ENCODE peak calls at places on chromosomes 3 and 15, in five cellular contexts. One of them, this sample, is unnamed.

GRCh38 chr3:133487920-133488540 is 85.5 kb upstream of the CDV3 start:
- DNase-seq in AG09309: no peak
- DNase-seq in H9: no peak
- DNase-seq in brain microvascular endothelial cell: no peak
- DNase-seq in HFFc6: no peak
- DNase-seq in this sample: no peak

GRCh38 chr15:98155356-98155755 is 194.9 kb downstream of the ARRDC4 start:
- DNase-seq in AG09309: no peak
- DNase-seq in H9: no peak
- DNase-seq in brain microvascular endothelial cell: no peak
- DNase-seq in HFFc6: peak
- DNase-seq in this sample: no peak

GRCh38 chr3:182909318-182910040 is 70.9 kb downstream of the DCUN1D1 start:
- DNase-seq in AG09309: no peak
- DNase-seq in H9: no peak
- DNase-seq in brain microvascular endothelial cell: no peak
- DNase-seq in HFFc6: peak
- DNase-seq in this sample: no peak

GRCh38 chr3:172520332-172520831 is 2.8 kb downstream of the TNFSF10 start:
- DNase-seq in AG09309: peak
- DNase-seq in H9: no peak
- DNase-seq in brain microvascular endothelial cell: peak
- DNase-seq in HFFc6: peak
- DNase-seq in this sample: peak

GRCh38 chr3:50248387-50248786 is 12.4 kb downstream of the GNAI2 start:
- DNase-seq in AG09309: no peak
- DNase-seq in H9: no peak
- DNase-seq in brain microvascular endothelial cell: no peak
- DNase-seq in HFFc6: no peak
- DNase-seq in this sample: no peak

GRCh38 chr3:50777680-50778079 is 103.0 kb downstream of the DOCK3 start:
- DNase-seq in AG09309: no peak
- DNase-seq in H9: no peak
- DNase-seq in brain microvascular endothelial cell: no peak
- DNase-seq in HFFc6: no peak
- DNase-seq in this sample: no peak

GRCh38 chr3:139935071-139935865 is at the start of gene CLSTN2:
- DNase-seq in AG09309: no peak
- DNase-seq in H9: peak
- DNase-seq in brain microvascular endothelial cell: peak
- DNase-seq in HFFc6: no peak
- DNase-seq in this sample: no peak

GRCh38 chr15:76168237-76168984 is 108.6 kb downstream of the TMEM266 start:
- DNase-seq in AG09309: no peak
- DNase-seq in H9: no peak
- DNase-seq in brain microvascular endothelial cell: no peak
- DNase-seq in HFFc6: no peak
- DNase-seq in this sample: no peak

GRCh38 chr15:67825880-67826716 is 789 bp downstream of the SKOR1 start:
- DNase-seq in AG09309: no peak
- DNase-seq in H9: peak
- DNase-seq in brain microvascular endothelial cell: no peak
- DNase-seq in HFFc6: no peak
- DNase-seq in this sample: no peak

GRCh38 chr15:39934415-39935044 is 615 bp downstream of the EIF2AK4 start:
- DNase-seq in AG09309: no peak
- DNase-seq in H9: no peak
- DNase-seq in brain microvascular endothelial cell: no peak
- DNase-seq in HFFc6: no peak
- DNase-seq in this sample: no peak

GRCh38 chr3:107973152-107973551 is 117.7 kb downstream of the CD47 start:
- DNase-seq in AG09309: no peak
- DNase-seq in H9: no peak
- DNase-seq in brain microvascular endothelial cell: no peak
- DNase-seq in HFFc6: no peak
- DNase-seq in this sample: no peak

GRCh38 chr3:52851348-52851747 is 16.5 kb upstream of the MUSTN1 start:
- DNase-seq in AG09309: no peak
- DNase-seq in H9: peak
- DNase-seq in brain microvascular endothelial cell: no peak
- DNase-seq in HFFc6: peak
- DNase-seq in this sample: no peak

GRCh38 chr3:65030847-65031463 is 343.2 kb upstream of the ADAMTS9 start:
- DNase-seq in AG09309: no peak
- DNase-seq in H9: no peak
- DNase-seq in brain microvascular endothelial cell: peak
- DNase-seq in HFFc6: peak
- DNase-seq in this sample: no peak

GRCh38 chr3:197858598-197858997 is 67.5 kb downstream of the LRCH3 start:
- DNase-seq in AG09309: no peak
- DNase-seq in H9: peak
- DNase-seq in brain microvascular endothelial cell: no peak
- DNase-seq in HFFc6: no peak
- DNase-seq in this sample: no peak

GRCh38 chr3:49501842-49502241 is 31.8 kb downstream of the DAG1 start:
- DNase-seq in AG09309: no peak
- DNase-seq in H9: no peak
- DNase-seq in brain microvascular endothelial cell: no peak
- DNase-seq in HFFc6: no peak
- DNase-seq in this sample: no peak

GRCh38 chr3:14460342-14461005 is 58.1 kb downstream of the SLC6A6 start:
- DNase-seq in AG09309: peak
- DNase-seq in H9: no peak
- DNase-seq in brain microvascular endothelial cell: peak
- DNase-seq in HFFc6: peak
- DNase-seq in this sample: peak

GRCh38 chr3:131231710-131232348 is 149.7 kb upstream of the NUDT16 start:
- DNase-seq in AG09309: no peak
- DNase-seq in H9: no peak
- DNase-seq in brain microvascular endothelial cell: no peak
- DNase-seq in HFFc6: peak
- DNase-seq in this sample: no peak

GRCh38 chr15:96199111-96199510 is 131.4 kb upstream of the NR2F2 start:
- DNase-seq in AG09309: no peak
- DNase-seq in H9: no peak
- DNase-seq in brain microvascular endothelial cell: no peak
- DNase-seq in HFFc6: no peak
- DNase-seq in this sample: no peak

GRCh38 chr3:195566797-195567196 is 16.9 kb downstream of the APOD start:
- DNase-seq in AG09309: no peak
- DNase-seq in H9: no peak
- DNase-seq in brain microvascular endothelial cell: no peak
- DNase-seq in HFFc6: no peak
- DNase-seq in this sample: no peak

GRCh38 chr3:171936231-171936841 is 93.2 kb downstream of the TMEM212 start:
- DNase-seq in AG09309: peak
- DNase-seq in H9: no peak
- DNase-seq in brain microvascular endothelial cell: peak
- DNase-seq in HFFc6: peak
- DNase-seq in this sample: peak

GRCh38 chr3:119069725-119070124 is 35.1 kb upstream of the IGSF11 start:
- DNase-seq in AG09309: no peak
- DNase-seq in H9: no peak
- DNase-seq in brain microvascular endothelial cell: no peak
- DNase-seq in HFFc6: no peak
- DNase-seq in this sample: no peak

GRCh38 chr3:119073258-119074001 is 38.8 kb upstream of the IGSF11 start:
- DNase-seq in AG09309: no peak
- DNase-seq in H9: no peak
- DNase-seq in brain microvascular endothelial cell: no peak
- DNase-seq in HFFc6: no peak
- DNase-seq in this sample: no peak
- TF ChIP-seq CTCF in AG09309: no peak
- TF ChIP-seq CTCF in H9: no peak
- TF ChIP-seq CTCF in brain microvascular endothelial cell: no peak
- TF ChIP-seq CTCF in HFFc6: no peak
- TF ChIP-seq CTCF in this sample: no peak

GRCh38 chr3:149886957-149887356 is 73.9 kb downstream of the RNF13 start:
- DNase-seq in AG09309: no peak
- DNase-seq in H9: peak
- DNase-seq in brain microvascular endothelial cell: no peak
- DNase-seq in HFFc6: no peak
- DNase-seq in this sample: no peak
- TF ChIP-seq CTCF in AG09309: no peak
- TF ChIP-seq CTCF in H9: peak
- TF ChIP-seq CTCF in brain microvascular endothelial cell: peak
- TF ChIP-seq CTCF in HFFc6: no peak
- TF ChIP-seq CTCF in this sample: no peak

DNA sequence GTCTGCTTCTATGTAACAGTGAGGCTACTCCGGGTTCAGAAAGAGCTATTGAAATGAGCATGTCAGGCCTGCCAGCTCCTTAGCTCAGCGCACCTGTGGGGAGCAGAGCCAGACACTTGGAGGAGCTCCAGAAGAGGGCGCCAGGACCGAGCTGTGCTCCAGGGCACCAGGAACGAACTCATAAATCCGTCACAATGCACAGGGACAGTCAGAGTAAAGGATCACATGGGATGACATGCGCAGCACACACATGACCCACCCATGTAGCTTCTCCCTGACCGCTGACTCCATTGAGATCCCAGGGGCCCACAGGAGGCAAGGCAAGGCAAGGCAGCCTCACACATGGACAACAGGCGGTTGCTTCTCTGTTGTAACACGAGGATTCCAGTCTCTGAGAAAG is 26.0 kb upstream of the GNB5 start:
- DNase-seq in AG09309: no peak
- DNase-seq in H9: peak
- DNase-seq in brain microvascular endothelial cell: no peak
- DNase-seq in HFFc6: no peak
- DNase-seq in this sample: no peak
- TF ChIP-seq CTCF in AG09309: no peak
- TF ChIP-seq CTCF in H9: peak
- TF ChIP-seq CTCF in brain microvascular endothelial cell: peak
- TF ChIP-seq CTCF in HFFc6: peak
- TF ChIP-seq CTCF in this sample: no peak

DNA sequence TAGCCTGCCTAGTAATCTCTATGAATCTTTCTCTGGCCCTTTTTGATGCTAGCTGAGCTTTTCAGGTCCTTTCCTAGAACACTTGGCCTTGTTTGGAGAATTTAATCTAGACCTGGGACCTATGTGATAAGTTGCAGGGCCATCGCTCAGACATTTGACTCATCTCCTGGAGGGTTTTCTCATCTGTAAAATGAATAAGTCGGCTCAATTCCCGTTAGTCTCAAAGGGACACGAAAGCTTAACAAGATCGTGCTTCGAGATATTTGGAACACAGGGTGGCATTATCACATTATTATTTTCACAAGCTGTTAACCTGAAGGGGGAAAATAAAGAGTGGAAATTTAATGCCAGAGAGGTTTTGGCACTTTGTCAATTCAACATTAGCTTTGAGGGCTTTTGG is 478.5 kb downstream of the MFSD1 start:
- DNase-seq in AG09309: no peak
- DNase-seq in H9: no peak
- DNase-seq in brain microvascular endothelial cell: no peak
- DNase-seq in HFFc6: no peak
- DNase-seq in this sample: no peak
- TF ChIP-seq CTCF in AG09309: no peak
- TF ChIP-seq CTCF in H9: no peak
- TF ChIP-seq CTCF in brain microvascular endothelial cell: no peak
- TF ChIP-seq CTCF in HFFc6: no peak
- TF ChIP-seq CTCF in this sample: no peak

GRCh38 chr3:196789773-196790419 is 50.2 kb downstream of the PAK2 start:
- DNase-seq in AG09309: no peak
- DNase-seq in H9: no peak
- DNase-seq in brain microvascular endothelial cell: no peak
- DNase-seq in HFFc6: no peak
- DNase-seq in this sample: no peak

GRCh38 chr3:196788509-196788908 is 48.9 kb downstream of the PAK2 start:
- DNase-seq in AG09309: no peak
- DNase-seq in H9: peak
- DNase-seq in brain microvascular endothelial cell: peak
- DNase-seq in HFFc6: no peak
- DNase-seq in this sample: no peak

GRCh38 chr3:196792771-196793170 is 53.1 kb downstream of the PAK2 start:
- DNase-seq in AG09309: no peak
- DNase-seq in H9: no peak
- DNase-seq in brain microvascular endothelial cell: no peak
- DNase-seq in HFFc6: peak
- DNase-seq in this sample: no peak

GRCh38 chr3:196793224-196793623 is 53.6 kb downstream of the PAK2 start:
- DNase-seq in AG09309: peak
- DNase-seq in H9: peak
- DNase-seq in brain microvascular endothelial cell: peak
- DNase-seq in HFFc6: peak
- DNase-seq in this sample: peak

GRCh38 chr3:196790636-196791035 is 51.0 kb downstream of the PAK2 start:
- DNase-seq in AG09309: no peak
- DNase-seq in H9: no peak
- DNase-seq in brain microvascular endothelial cell: no peak
- DNase-seq in HFFc6: no peak
- DNase-seq in this sample: no peak
- TF ChIP-seq CTCF in AG09309: no peak
- TF ChIP-seq CTCF in H9: no peak
- TF ChIP-seq CTCF in brain microvascular endothelial cell: no peak
- TF ChIP-seq CTCF in HFFc6: no peak
- TF ChIP-seq CTCF in this sample: no peak

GRCh38 chr3:77345009-77345408 is 305.1 kb downstream of the ROBO2 start:
- DNase-seq in AG09309: no peak
- DNase-seq in H9: no peak
- DNase-seq in brain microvascular endothelial cell: no peak
- DNase-seq in HFFc6: no peak
- DNase-seq in this sample: no peak

GRCh38 chr3:77342688-77343087 is 302.8 kb downstream of the ROBO2 start:
- DNase-seq in AG09309: no peak
- DNase-seq in H9: no peak
- DNase-seq in brain microvascular endothelial cell: no peak
- DNase-seq in HFFc6: no peak
- DNase-seq in this sample: no peak

DNA sequence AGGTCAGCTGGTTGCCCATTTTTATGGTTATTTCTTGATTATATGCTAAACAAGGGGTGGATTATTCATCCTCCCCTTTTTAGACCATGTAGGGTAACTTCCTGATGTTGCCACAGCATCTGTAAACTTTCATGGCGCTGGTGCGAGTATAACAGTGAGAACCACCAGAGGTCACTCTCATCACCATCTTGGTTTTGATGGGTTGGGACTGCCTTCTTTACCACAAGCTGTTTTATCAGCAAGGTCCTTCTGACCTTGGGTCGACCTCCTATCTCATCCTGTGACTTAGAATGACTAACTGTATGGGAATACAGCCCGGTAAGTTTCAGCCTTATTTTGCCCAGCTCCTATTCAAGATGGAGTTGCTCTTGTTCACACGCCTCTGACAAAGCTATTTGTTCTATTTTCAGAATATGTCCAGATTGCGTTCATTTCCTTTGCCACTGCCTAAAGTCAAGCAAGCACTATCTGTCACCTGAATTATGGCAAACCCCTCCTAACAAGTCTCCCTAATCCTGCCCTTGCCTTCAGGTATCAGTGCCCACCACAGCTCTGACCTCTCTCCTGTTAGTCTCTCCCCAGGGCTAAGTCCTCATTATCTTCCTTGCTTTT is 308.5 kb downstream of the ROBO2 start:
- DNase-seq in AG09309: no peak
- DNase-seq in H9: peak
- DNase-seq in brain microvascular endothelial cell: peak
- DNase-seq in HFFc6: peak
- DNase-seq in this sample: no peak
- TF ChIP-seq CTCF in AG09309: peak
- TF ChIP-seq CTCF in H9: peak
- TF ChIP-seq CTCF in brain microvascular endothelial cell: peak
- TF ChIP-seq CTCF in HFFc6: peak
- TF ChIP-seq CTCF in this sample: peak

This sample was measured in AG09319.